ENCODE peak calls at places on chromosomes 6 and 20, in six cellular contexts. Y is mesothelial cell of epicardium; O is left cardiac atrium; X is NCI-H2081; K is NCI-H748 treated with DMSO at 0.1 percent for 48 hours; J is effector CD4-positive, alpha-beta T cell. H is an unnamed sample.

GRCh38 chr6:5517781-5518180 is 256.5 kb downstream of the FARS2 start:
- DNase-seq in Y (no peak), O (no peak), X (no peak), K (no peak), J (no peak), H (no peak)

GRCh38 chr6:94300424-94301144 is 881.2 kb upstream of the EPHA7 start:
- DNase-seq in Y (no peak), O (peak), X (no peak), K (no peak), J (no peak), H (no peak)

GRCh38 chr20:326645-327031 is 1.3 kb downstream of the SOX12 start:
- DNase-seq in Y (no peak), O (no peak), X (no peak), K (peak), J (no peak), H (no peak)

GRCh38 chr6:43223175-43223574 is 6.1 kb downstream of the DNPH1 start:
- DNase-seq in Y (no peak), O (no peak), X (no peak), K (no peak), J (no peak), H (no peak)

GRCh38 chr20:55143605-55144004 is 668.2 kb downstream of the DOK5 start:
- DNase-seq in Y (no peak), O (no peak), X (no peak), K (no peak), J (no peak), H (no peak)

GRCh38 chr6:21856844-21857243 is 263.3 kb downstream of the SOX4 start:
- DNase-seq in Y (no peak), O (no peak), X (no peak), K (no peak), J (no peak), H (no peak)

GRCh38 chr20:16759161-16759523 is 11.0 kb downstream of the OTOR start:
- DNase-seq in Y (no peak), O (no peak), X (no peak), K (no peak), J (no peak), H (no peak)

GRCh38 chr6:164114656-164115055 is 700.1 kb downstream of the QKI start:
- DNase-seq in Y (no peak), O (no peak), X (no peak), K (no peak), J (no peak), H (no peak)

GRCh38 chr6:81561071-81561564 is 191.4 kb downstream of the TENT5A start:
- DNase-seq in Y (no peak), O (no peak), X (no peak), K (peak), J (no peak), H (no peak)

GRCh38 chr20:38084425-38084951 is 50.9 kb downstream of the RPRD1B start:
- DNase-seq in Y (no peak), O (no peak), X (no peak), K (no peak), J (no peak), H (no peak)

GRCh38 chr20:37640600-37641561 is 52.9 kb upstream of the CTNNBL1 start:
- DNase-seq in Y (no peak), O (no peak), X (peak), K (no peak), J (no peak), H (no peak)